ENCODE peak calls at places on chromosome 9, in eight cellular contexts. F is fibroblast of mammary gland; N is aorta; X is foreskin fibroblast; Q is brain microvascular endothelial cell; M is tibial artery; T is upper lobe of right lung; O is CD8-positive, alpha-beta memory T cell. H is an unnamed sample.

GRCh38 chr9:132586830-132587483 is 4.6 kb downstream of the BARHL1 start:
- DNase-seq in M (no peak), Q (no peak), F (no peak), N (peak), T (no peak), O (no peak), X (no peak), H (no peak)

GRCh38 chr9:115740986-115741385 is 412.6 kb upstream of the PAPPA start:
- DNase-seq in F (no peak), T (no peak), O (no peak), M (no peak), X (no peak), N (no peak), Q (no peak), H (no peak)

GRCh38 chr9:107249131-107249533 is 33.9 kb upstream of the RAD23B start:
- DNase-seq in Q (no peak), M (no peak), N (no peak), T (no peak), X (no peak), O (no peak), F (no peak), H (no peak)

GRCh38 chr9:96619109-96619435 is 571 bp downstream of the CDC14B start:
- DNase-seq in O (no peak), N (peak), M (no peak), Q (no peak), T (no peak), F (no peak), X (no peak), H (peak)

GRCh38 chr9:79237861-79238260 is 333.9 kb upstream of the TLE4 start:
- DNase-seq in Q (no peak), M (no peak), N (no peak), X (no peak), O (no peak), T (no peak), F (no peak), H (no peak)

GRCh38 chr9:71604197-71605063 is 163.9 kb downstream of the CEMIP2 start:
- DNase-seq in O (peak), N (peak), F (peak), Q (peak), M (peak), T (peak), X (peak), H (peak)

GRCh38 chr9:23573800-23574199 is 252.2 kb downstream of the ELAVL2 start:
- DNase-seq in M (no peak), T (no peak), F (no peak), Q (no peak), O (no peak), X (no peak), N (no peak), H (no peak)

GRCh38 chr9:135480071-135480941 is 724 bp downstream of the PPP1R26 start:
- DNase-seq in O (no peak), Q (peak), T (peak), M (no peak), N (no peak), F (peak), X (peak), H (peak)

GRCh38 chr9:130714586-130715110 is 21.1 kb downstream of the EXOSC2 start:
- DNase-seq in X (no peak), O (no peak), T (no peak), N (no peak), M (no peak), Q (no peak), F (peak), H (no peak)

GRCh38 chr9:27033815-27034403 is 28.4 kb upstream of the LRRC19 start:
- DNase-seq in X (peak), M (peak), N (no peak), F (peak), Q (peak), O (no peak), T (no peak), H (peak)

GRCh38 chr9:69674741-69675438 is 2.7 kb upstream of the APBA1 start:
- DNase-seq in M (no peak), Q (peak), F (peak), N (no peak), X (peak), T (no peak), O (no peak), H (no peak)

GRCh38 chr9:120583958-120584369 is 4.0 kb upstream of the CDK5RAP2 start:
- DNase-seq in M (no peak), F (peak), O (peak), X (peak), N (no peak), Q (peak), T (no peak), H (peak)

GRCh38 chr9:91945277-91946074 is 4.6 kb downstream of the ROR2 start:
- DNase-seq in O (no peak), M (no peak), F (peak), T (no peak), N (no peak), X (no peak), Q (no peak), H (peak)

DNA sequence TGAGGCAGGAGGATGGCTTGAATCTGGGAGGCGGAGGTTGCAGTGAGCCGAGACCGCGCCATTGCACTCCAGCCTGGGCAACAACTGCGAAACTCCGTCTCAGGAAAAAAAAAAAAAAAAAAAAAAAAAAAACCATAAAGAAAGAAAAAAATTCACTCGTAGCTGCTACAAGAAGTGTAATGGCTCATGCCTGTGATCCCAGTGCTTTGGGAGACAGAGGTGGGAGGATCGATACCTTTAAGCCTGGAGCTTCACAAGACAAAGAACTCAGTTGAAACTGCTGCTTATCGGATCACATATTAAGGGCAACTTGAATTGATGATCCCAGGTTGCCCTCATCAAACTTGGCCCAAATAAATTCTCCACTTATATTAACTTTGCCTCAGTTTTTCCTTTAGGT is 1.0 kb upstream of the ZCCHC7 start:
- DNase-seq in O (no peak), N (no peak), F (no peak), X (no peak), Q (no peak), T (no peak), M (no peak), H (no peak)
- H3K4me3 ChIP-seq in O (no peak), N (no peak), F (no peak), X (no peak), Q (no peak), T (no peak), M (peak), H (peak)

GRCh38 chr9:92963831-92964606 is 16.7 kb downstream of the FGD3 start:
- DNase-seq in F (no peak), O (peak), T (peak), M (no peak), X (no peak), Q (no peak), N (no peak), H (no peak)
- H3K4me3 ChIP-seq in F (no peak), O (peak), T (peak), M (peak), X (no peak), Q (no peak), N (no peak), H (no peak)

GRCh38 chr9:124471761-124472160 is 21.5 kb downstream of the ADGRD2 start:
- DNase-seq in M (no peak), O (no peak), T (no peak), Q (no peak), N (no peak), X (no peak), F (no peak), H (no peak)
- H3K4me3 ChIP-seq in M (no peak), O (no peak), T (no peak), Q (no peak), N (no peak), X (no peak), F (no peak), H (no peak)

GRCh38 chr9:20663133-20663532 is 20.9 kb upstream of the FOCAD start:
- DNase-seq in M (no peak), X (no peak), F (no peak), N (no peak), T (no peak), Q (no peak), O (no peak), H (no peak)

GRCh38 chr9:20659474-20659962 is 24.5 kb upstream of the FOCAD start:
- DNase-seq in T (no peak), N (no peak), X (no peak), O (no peak), F (no peak), Q (no peak), M (no peak), H (no peak)

GRCh38 chr9:20664501-20664900 is 19.6 kb upstream of the FOCAD start:
- DNase-seq in M (no peak), X (no peak), F (no peak), N (no peak), O (no peak), Q (no peak), T (no peak), H (no peak)

GRCh38 chr9:20662156-20662555 is 21.9 kb upstream of the FOCAD start:
- DNase-seq in N (no peak), T (no peak), X (no peak), O (no peak), Q (no peak), M (no peak), F (no peak), H (no peak)

GRCh38 chr9:20658677-20659473 is 25.2 kb upstream of the FOCAD start:
- DNase-seq in M (no peak), N (no peak), X (no peak), O (no peak), F (no peak), Q (no peak), T (no peak), H (no peak)
- H3K4me3 ChIP-seq in M (peak), N (no peak), X (peak), O (peak), F (peak), Q (peak), T (peak), H (peak)

GRCh38 chr9:127502706-127503378 is 51.5 kb downstream of the LRSAM1 start:
- DNase-seq in T (peak), O (no peak), F (no peak), X (no peak), N (no peak), M (no peak), Q (no peak), H (peak)
- H3K4me3 ChIP-seq in T (no peak), O (no peak), F (no peak), X (no peak), N (no peak), M (no peak), Q (no peak), H (no peak)